ENCODE peak calls at places on chromosome 22, in ten cellular contexts. V, Q, N, X, O, G, A, Z, K and P are unnamed samples.

GRCh38 chr22:17269224-17269606 is 50.0 kb upstream of the ADA2 start:
- DNase-seq in K (no peak), G (no peak), V (no peak), O (no peak), Q (no peak), X (no peak), A (no peak), N (no peak), Z (no peak), P (no peak)

GRCh38 chr22:25008666-25009065 is 56.1 kb downstream of the KIAA1671 start:
- DNase-seq in A (no peak), N (no peak), V (no peak), X (no peak), G (no peak), Q (no peak), Z (peak; percentile 16), K (no peak), O (no peak), P (no peak)

GRCh38 chr22:31630331-31631329 is 31.4 kb downstream of the PISD start:
- DNase-seq in Q (peak; percentile 74), A (peak; percentile 81), N (peak; percentile 92), X (peak; percentile 95), K (no peak), O (no peak), Z (peak; percentile 44), G (peak; percentile 88), V (peak; percentile 83), P (peak; percentile 75)

GRCh38 chr22:44179196-44179988 is 1.3 kb upstream of the PARVG start:
- DNase-seq in K (no peak), Q (no peak), G (no peak), Z (no peak), O (no peak), V (no peak), A (no peak), X (no peak), N (no peak), P (no peak)

GRCh38 chr22:35410663-35411034 is 10.7 kb downstream of the MCM5 start:
- DNase-seq in K (no peak), G (no peak), Q (no peak), V (no peak), Z (no peak), A (no peak), N (no peak), O (no peak), X (no peak), P (no peak)

GRCh38 chr22:48607901-48608650 is 1219.6 kb downstream of the BRD1 start:
- DNase-seq in Q (no peak), V (no peak), O (no peak), N (no peak), A (no peak), X (no peak), Z (no peak), K (no peak), G (no peak), P (no peak)

GRCh38 chr22:39028281-39028680 is 7.4 kb downstream of the APOBEC3D start:
- DNase-seq in V (no peak), Z (no peak), O (no peak), N (no peak), A (no peak), Q (no peak), K (no peak), X (no peak), G (no peak), P (no peak)

GRCh38 chr22:38454361-38455062 is 487 bp downstream of the KCNJ4 start:
- DNase-seq in K (no peak), Z (no peak), N (no peak), G (peak; percentile 56), Q (no peak), O (no peak), X (peak; percentile 17), V (no peak), A (no peak), P (no peak)

GRCh38 chr22:48431536-48432315 is 1395.9 kb downstream of the BRD1 start:
- DNase-seq in X (no peak), A (no peak), N (no peak), Z (peak; percentile 35), G (no peak), Q (no peak), K (no peak), V (no peak), O (no peak), P (no peak)

GRCh38 chr22:39214383-39215069 is 30.3 kb downstream of the PDGFB start:
- DNase-seq in N (peak; percentile 12), A (no peak), V (no peak), Z (peak; percentile 21), K (no peak), O (peak; percentile 73), Q (peak; percentile 36), X (peak; percentile 76), G (no peak), P (no peak)

GRCh38 chr22:30327864-30328345 is 1.2 kb upstream of the TBC1D10A start:
- DNase-seq in Z (peak; percentile 31), A (no peak), G (no peak), V (no peak), O (peak; percentile 27), X (peak; percentile 63), Q (no peak), K (no peak), N (no peak), P (no peak)
- TF ChIP-seq CTCF in Z (no peak), A (no peak), G (no peak), V (no peak), O (peak; percentile 36), X (no peak), Q (peak; percentile 13), K (no peak), N (no peak), P (no peak)

DNA sequence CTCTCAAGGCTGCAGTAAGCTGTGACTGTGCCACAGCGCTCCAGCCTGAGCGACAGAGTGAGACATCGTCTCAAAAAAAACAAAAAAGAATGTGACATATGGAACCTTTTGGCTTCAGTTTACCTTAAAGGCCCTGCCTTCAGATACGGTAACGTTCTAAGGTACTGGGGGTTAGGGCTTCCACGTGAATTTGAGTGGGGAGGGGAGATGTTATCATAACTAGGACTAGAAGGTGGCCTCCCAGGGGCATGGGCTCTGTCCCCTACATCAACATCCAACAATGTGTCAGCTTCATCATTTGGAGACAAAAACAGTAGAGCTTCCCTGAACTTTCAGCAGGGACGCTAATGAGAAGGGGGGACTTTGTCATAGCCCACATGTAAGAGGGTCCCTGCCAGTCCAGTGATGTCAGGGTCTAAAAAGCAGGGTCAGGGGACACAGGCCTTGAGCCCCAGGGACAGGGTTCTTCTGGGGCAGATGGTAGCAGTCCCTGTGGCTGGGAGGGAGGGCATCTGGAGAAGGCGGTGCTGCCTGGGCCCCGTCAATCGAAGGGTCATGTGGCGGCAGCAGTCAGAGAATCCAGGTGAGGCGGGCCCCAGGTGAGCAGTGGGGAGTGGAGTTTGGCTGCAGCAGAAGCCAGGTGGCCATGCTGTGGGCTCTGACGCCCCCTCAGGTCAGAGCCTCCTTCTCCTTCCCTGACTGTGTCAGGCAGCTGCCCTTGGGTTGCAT is 79.8 kb downstream of the BCR start:
- DNase-seq in Q (no peak), O (no peak), A (no peak), Z (no peak), V (no peak), K (no peak), X (no peak), G (no peak), N (no peak), P (no peak)
- TF ChIP-seq CTCF in Q (no peak), O (no peak), A (no peak), Z (no peak), V (no peak), K (no peak), X (no peak), G (no peak), N (no peak), P (no peak)

GRCh38 chr22:20156611-20157415 is 6.0 kb upstream of the CCDC188 start:
- DNase-seq in O (peak; percentile 52), X (peak; percentile 90), V (peak; percentile 84), N (peak; percentile 79), G (peak; percentile 97), Z (peak; percentile 62), A (peak; percentile 85), Q (peak; percentile 66), K (peak; percentile 26), P (peak; percentile 73)

GRCh38 chr22:20156042-20156389 is 5.2 kb upstream of the CCDC188 start:
- DNase-seq in G (no peak), K (no peak), Q (no peak), Z (no peak), O (no peak), A (no peak), X (no peak), V (no peak), N (no peak), P (no peak)

GRCh38 chr22:20153945-20154344 is 3.1 kb upstream of the CCDC188 start:
- DNase-seq in O (no peak), G (no peak), K (no peak), A (no peak), X (no peak), V (no peak), Z (no peak), Q (peak; percentile 20), N (no peak), P (no peak)

GRCh38 chr22:20155330-20156041 is 4.6 kb upstream of the CCDC188 start:
- DNase-seq in A (peak; percentile 32), Q (no peak), K (no peak), X (no peak), Z (no peak), G (no peak), V (no peak), O (no peak), N (peak; percentile 24), P (no peak)

GRCh38 chr22:20154602-20155183 is 3.8 kb upstream of the CCDC188 start:
- DNase-seq in X (no peak), K (no peak), V (no peak), G (no peak), N (no peak), Q (no peak), A (no peak), Z (no peak), O (no peak), P (no peak)
- TF ChIP-seq CTCF in X (no peak), K (no peak), V (no peak), G (no peak), N (no peak), Q (no peak), A (no peak), Z (no peak), O (peak; percentile 41), P (no peak)

GRCh38 chr22:41822289-41823057 is 10.4 kb upstream of the SREBF2 start:
- DNase-seq in Z (peak; percentile 62), V (no peak), O (peak; percentile 62), N (peak; percentile 63), X (peak; percentile 40), G (no peak), A (no peak), Q (peak; percentile 82), K (no peak), P (no peak)

GRCh38 chr22:41826430-41827383 is 6.2 kb upstream of the SREBF2 start:
- DNase-seq in A (no peak), N (no peak), K (no peak), O (no peak), Z (no peak), V (no peak), X (no peak), G (peak; percentile 26), Q (no peak), P (no peak)

GRCh38 chr22:41826001-41826400 is 6.9 kb upstream of the SREBF2 start:
- DNase-seq in O (no peak), Q (no peak), V (no peak), X (no peak), G (no peak), N (no peak), Z (no peak), A (no peak), K (no peak), P (no peak)

GRCh38 chr22:41827671-41828070 is 5.2 kb upstream of the SREBF2 start:
- DNase-seq in Z (no peak), A (no peak), K (no peak), N (no peak), X (no peak), G (no peak), Q (no peak), O (no peak), V (no peak), P (no peak)

GRCh38 chr22:41825376-41825775 is 7.5 kb upstream of the SREBF2 start:
- DNase-seq in N (peak; percentile 61), O (no peak), V (no peak), Q (peak; percentile 42), A (no peak), G (no peak), X (no peak), K (no peak), Z (no peak), P (no peak)
- TF ChIP-seq CTCF in N (no peak), O (no peak), V (no peak), Q (no peak), A (no peak), G (no peak), X (no peak), K (no peak), Z (no peak), P (no peak)